ENCODE peak calls at places on chromosomes 5 and 9, in four cellular contexts. J, M, R and T are unnamed samples.

GRCh38 chr9:113350937-113351336 is 1.6 kb downstream of the BSPRY start:
- DNase-seq in J (no peak), M (no peak), R (peak; percentile 51), T (no peak)

GRCh38 chr5:179699640-179700298 is 1.0 kb downstream of the CANX start:
- DNase-seq in J (no peak), M (no peak), R (peak; percentile 80), T (peak; percentile 40)

GRCh38 chr5:131654309-131654708 is 19.3 kb upstream of the RAPGEF6 start:
- DNase-seq in J (no peak), M (no peak), R (no peak), T (no peak)

GRCh38 chr5:122985006-122985700 is 51.4 kb downstream of the PPIC start:
- DNase-seq in J (no peak), M (no peak), R (no peak), T (no peak)

GRCh38 chr5:124162782-124163532 is 583.5 kb downstream of the ZNF608 start:
- DNase-seq in J (no peak), M (no peak), R (peak; percentile 9), T (no peak)

GRCh38 chr9:35035851-35036701 is 36.3 kb downstream of the VCP start:
- DNase-seq in J (no peak), M (no peak), R (no peak), T (peak; percentile 64)

GRCh38 chr5:149581931-149582768 is 852 bp downstream of the ARHGEF37 start:
- DNase-seq in J (no peak), M (no peak), R (no peak), T (peak; percentile 43)

GRCh38 chr9:133238851-133239532 is 29.9 kb upstream of the OBP2B start:
- DNase-seq in J (peak; percentile 27), M (no peak), R (peak; percentile 58), T (no peak)

GRCh38 chr9:20226345-20226744 is 396.0 kb downstream of the MLLT3 start:
- DNase-seq in J (no peak), M (no peak), R (no peak), T (no peak)

GRCh38 chr9:110133608-110134214 is 74.2 kb downstream of the C9orf152 start:
- DNase-seq in J (peak; percentile 46), M (no peak), R (no peak), T (peak; percentile 59)

DNA sequence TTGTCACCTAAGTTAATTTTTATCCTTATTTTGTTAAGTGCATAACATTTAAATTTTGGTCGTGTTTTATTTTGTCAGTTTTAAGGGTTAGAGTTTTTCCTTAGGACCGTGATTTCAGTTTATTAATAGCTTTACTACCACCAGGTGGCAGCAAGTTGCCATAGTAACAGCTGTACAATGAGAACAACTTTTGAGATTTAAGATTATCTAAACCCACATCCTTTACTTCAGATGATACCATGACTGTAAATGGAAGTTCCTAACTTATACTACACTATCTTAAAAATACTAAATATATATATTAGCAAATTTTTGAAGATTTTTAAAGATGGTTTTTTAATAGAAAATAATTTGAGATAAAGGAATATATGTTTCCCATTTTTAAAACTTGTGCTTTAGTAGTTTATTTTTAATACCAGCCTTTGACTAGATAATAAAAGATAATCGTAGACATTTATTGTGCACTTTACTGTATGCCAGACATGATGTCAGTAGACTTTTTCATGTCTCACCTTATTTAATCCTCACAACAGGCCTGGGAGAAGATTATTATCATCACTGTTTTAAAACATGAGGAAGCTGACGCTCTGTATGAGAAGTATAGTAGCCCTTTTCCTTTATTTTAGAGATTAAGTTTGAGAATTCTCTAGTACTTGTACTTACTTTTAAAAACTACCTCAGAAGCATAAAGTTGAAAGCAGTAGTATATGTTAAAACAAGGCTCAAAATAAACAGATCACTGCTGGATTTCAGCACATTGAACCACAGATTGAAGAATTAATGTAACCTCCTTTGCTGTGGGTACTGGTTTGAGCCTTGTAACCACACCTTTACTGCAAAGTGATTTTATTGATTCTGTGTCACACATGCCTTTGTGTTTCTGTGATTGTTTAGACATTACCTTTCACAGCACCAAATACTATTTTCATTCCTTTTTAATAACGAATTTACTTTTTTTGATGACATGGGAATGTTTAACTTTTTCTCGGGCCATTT is 27.5 kb downstream of the SREK1 start:
- DNase-seq in J (peak; percentile 9), M (peak; percentile 25), R (peak; percentile 60), T (peak; percentile 71)
- TF ChIP-seq CTCF in J (peak; percentile 76), M (peak; percentile 54), R (peak; percentile 30), T (peak; percentile 49)

GRCh38 chr5:59348189-59348588 is 545.3 kb downstream of the PDE4D start:
- DNase-seq in J (no peak), M (no peak), R (no peak), T (no peak)
- TF ChIP-seq CTCF in J (peak; percentile 57), M (no peak), R (no peak), T (no peak)

DNA sequence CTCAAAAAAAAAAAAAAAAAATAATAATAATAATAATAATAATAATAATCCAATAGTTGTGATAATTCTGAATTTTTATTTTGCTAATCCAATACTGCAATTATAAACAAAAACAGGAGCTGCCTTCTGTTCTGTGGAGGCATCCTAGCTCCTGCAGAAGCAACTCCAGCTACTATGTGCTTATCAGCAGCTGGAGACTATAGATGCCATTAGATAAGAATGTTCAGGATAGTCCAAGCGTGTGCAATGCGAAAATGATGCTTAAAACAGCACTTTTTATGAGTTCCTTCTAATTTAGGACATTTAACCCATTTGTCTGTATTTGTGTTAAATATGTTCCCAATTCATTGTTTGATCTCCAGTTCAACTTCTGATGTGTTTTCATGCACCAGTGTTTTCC is 220.6 kb upstream of the RASEF start:
- DNase-seq in J (no peak), M (no peak), R (no peak), T (no peak)
- TF ChIP-seq CTCF in J (no peak), M (no peak), R (no peak), T (no peak)

DNA sequence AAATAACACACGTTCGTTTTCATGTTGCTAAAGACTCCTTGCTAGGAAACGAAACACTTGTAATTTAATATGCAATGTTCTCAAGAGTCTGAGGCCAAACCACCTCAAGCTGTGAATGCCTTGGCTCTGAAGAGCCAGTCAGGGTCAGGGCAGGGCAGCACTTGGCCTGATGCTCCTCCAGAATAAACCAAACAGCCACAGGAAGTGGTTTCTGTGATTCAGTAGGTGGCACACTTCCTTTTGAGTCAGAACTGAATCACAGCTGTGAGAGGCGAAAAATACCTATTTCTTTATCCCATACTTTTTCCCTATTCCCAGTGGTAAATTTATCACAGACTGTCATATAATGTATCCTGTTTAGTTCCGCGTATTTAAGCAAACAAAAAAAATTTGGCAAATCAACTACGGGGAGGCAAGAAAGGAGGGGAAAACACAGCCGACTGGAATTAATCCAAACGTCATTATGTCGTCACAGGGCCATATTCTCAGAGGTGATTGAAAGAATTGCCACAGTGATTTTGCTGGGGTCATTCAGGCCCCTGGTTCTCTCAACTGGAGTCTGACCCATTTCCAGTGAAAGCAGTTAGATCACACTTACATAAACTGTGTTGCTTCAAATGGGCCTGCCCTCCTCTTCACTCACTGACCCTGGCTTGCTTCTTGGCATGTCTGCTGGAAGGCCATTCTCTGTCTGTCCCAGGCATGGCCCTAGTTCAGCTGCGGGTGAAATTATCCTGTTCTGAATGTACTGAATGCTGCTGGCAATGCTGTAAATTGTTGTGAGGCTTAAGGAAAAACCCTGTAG is 71.2 kb downstream of the ARRDC3 start:
- DNase-seq in J (peak; percentile 88), M (peak; percentile 96), R (peak; percentile 89), T (peak; percentile 100)
- TF ChIP-seq CTCF in J (peak; percentile 20), M (no peak), R (no peak), T (no peak)